ENCODE peak calls at places on chromosomes 12 and 14, in four cellular contexts. One of them, this sample, is unnamed.

GRCh38 chr12:24600996-24601395 is 347.9 kb downstream of the BCAT1 start:
- DNase-seq in upper lobe of right lung: no peak
- DNase-seq in gastrocnemius medialis: no peak
- DNase-seq in heart right ventricle: no peak
- DNase-seq in this sample: no peak

GRCh38 chr12:12432373-12432772 is 75.5 kb downstream of the BORCS5 start:
- DNase-seq in upper lobe of right lung: no peak
- DNase-seq in gastrocnemius medialis: no peak
- DNase-seq in heart right ventricle: no peak
- DNase-seq in this sample: no peak

GRCh38 chr12:64218597-64218996 is 3.5 kb downstream of the KICS2 start:
- DNase-seq in upper lobe of right lung: no peak
- DNase-seq in gastrocnemius medialis: no peak
- DNase-seq in heart right ventricle: no peak
- DNase-seq in this sample: no peak

GRCh38 chr12:23634344-23634743 is 315.1 kb downstream of the SOX5 start:
- DNase-seq in upper lobe of right lung: no peak
- DNase-seq in gastrocnemius medialis: no peak
- DNase-seq in heart right ventricle: no peak
- DNase-seq in this sample: no peak

GRCh38 chr12:4991801-4992200 is 51.9 kb upstream of the KCNA5 start:
- DNase-seq in upper lobe of right lung: no peak
- DNase-seq in gastrocnemius medialis: no peak
- DNase-seq in heart right ventricle: no peak
- DNase-seq in this sample: no peak

GRCh38 chr14:64137657-64138290 is 156.4 kb downstream of the ESR2 start:
- DNase-seq in upper lobe of right lung: no peak
- DNase-seq in gastrocnemius medialis: no peak
- DNase-seq in heart right ventricle: no peak
- DNase-seq in this sample: no peak

GRCh38 chr14:77026930-77027537 is 1.5 kb downstream of the IRF2BPL start:
- DNase-seq in upper lobe of right lung: peak
- DNase-seq in gastrocnemius medialis: no peak
- DNase-seq in heart right ventricle: peak
- DNase-seq in this sample: no peak

GRCh38 chr12:1553987-1554982 is 40.1 kb downstream of the FBXL14 start:
- DNase-seq in upper lobe of right lung: peak
- DNase-seq in gastrocnemius medialis: no peak
- DNase-seq in heart right ventricle: no peak
- DNase-seq in this sample: no peak

GRCh38 chr14:35390577-35391387 is 13.8 kb downstream of the NFKBIA start:
- DNase-seq in upper lobe of right lung: no peak
- DNase-seq in gastrocnemius medialis: no peak
- DNase-seq in heart right ventricle: no peak
- DNase-seq in this sample: no peak

GRCh38 chr14:55107766-55108554 is 21.1 kb upstream of the LGALS3 start:
- DNase-seq in upper lobe of right lung: peak
- DNase-seq in gastrocnemius medialis: peak
- DNase-seq in heart right ventricle: peak
- DNase-seq in this sample: peak